ENCODE peak calls at places on chromosomes 4 and X, in five cellular contexts. K is GM23248, O is heart right ventricle, F is IMR-90, T is mammary epithelial cell. V is an unnamed sample.
A peak's percentile ranks its signal among the peaks of the same experiment; 100 is the strongest.

GRCh38 chrX:86946569-86946968 is 571.0 kb upstream of the KLHL4 start:
- DNase-seq in K (peak; percentile 17), O (no peak), F (peak; percentile 24), T (peak; percentile 13), V (peak; percentile 21)

GRCh38 chr4:38610844-38611550 is 53.0 kb upstream of the KLF3 start:
- DNase-seq in K (no peak), O (no peak), F (no peak), T (no peak), V (no peak)

GRCh38 chr4:10160280-10160856 is 43.8 kb upstream of the WDR1 start:
- DNase-seq in K (peak; percentile 41), O (no peak), F (peak; percentile 24), T (no peak), V (no peak)

GRCh38 chrX:7272301-7272700 is 124.3 kb upstream of the PUDP start:
- DNase-seq in K (no peak), O (no peak), F (no peak), T (no peak), V (no peak)

GRCh38 chrX:791479-792034 is 161.0 kb downstream of the SHOX start:
- DNase-seq in K (no peak), O (no peak), F (no peak), T (no peak), V (no peak)

GRCh38 chr4:26088433-26088928 is 174.5 kb downstream of the SMIM20 start:
- DNase-seq in K (peak; percentile 72), O (no peak), F (peak; percentile 78), T (peak; percentile 74), V (no peak)

GRCh38 chr4:16897991-16898827 is at the start of gene LDB2:
- DNase-seq in K (peak; percentile 83), O (peak; percentile 83), F (peak; percentile 88), T (no peak), V (no peak)

GRCh38 chr4:172369471-172369959 is 556.3 kb downstream of the GALNTL6 start:
- DNase-seq in K (no peak), O (no peak), F (no peak), T (no peak), V (no peak)

GRCh38 chrX:143635915-143636314 is at the start of gene SLITRK4:
- DNase-seq in K (no peak), O (no peak), F (no peak), T (no peak), V (no peak)

GRCh38 chrX:49106930-49107329 is 16.6 kb downstream of the GPKOW start:
- DNase-seq in K (peak; percentile 68), O (no peak), F (peak; percentile 52), T (no peak), V (no peak)

GRCh38 chr4:94559351-94559806 is 107.6 kb downstream of the PDLIM5 start:
- DNase-seq in K (peak; percentile 61), O (no peak), F (peak; percentile 39), T (peak; percentile 68), V (no peak)

GRCh38 chr4:794911-795725 is 30.8 kb downstream of the CPLX1 start:
- DNase-seq in K (peak; percentile 19), O (no peak), F (no peak), T (no peak), V (no peak)
- H3K4me1 ChIP-seq in K (no peaks in the 10 kb centered on the region), O (peaks cover 10% of the 10 kb centered on the region), F (no peaks in the 10 kb centered on the region), T (peaks cover 18% of the 10 kb centered on the region), V (peaks cover 46% of the 10 kb centered on the region)

GRCh38 chr4:7411491-7411890 is 23.2 kb downstream of the PSAPL1 start:
- DNase-seq in K (no peak), O (no peak), F (no peak), T (no peak), V (no peak)
- H3K4me1 ChIP-seq in K (no peaks in the 10 kb centered on the region), O (no peaks in the 10 kb centered on the region), F (no peaks in the 10 kb centered on the region), T (no peaks in the 10 kb centered on the region), V (no peaks in the 10 kb centered on the region)

DNA sequence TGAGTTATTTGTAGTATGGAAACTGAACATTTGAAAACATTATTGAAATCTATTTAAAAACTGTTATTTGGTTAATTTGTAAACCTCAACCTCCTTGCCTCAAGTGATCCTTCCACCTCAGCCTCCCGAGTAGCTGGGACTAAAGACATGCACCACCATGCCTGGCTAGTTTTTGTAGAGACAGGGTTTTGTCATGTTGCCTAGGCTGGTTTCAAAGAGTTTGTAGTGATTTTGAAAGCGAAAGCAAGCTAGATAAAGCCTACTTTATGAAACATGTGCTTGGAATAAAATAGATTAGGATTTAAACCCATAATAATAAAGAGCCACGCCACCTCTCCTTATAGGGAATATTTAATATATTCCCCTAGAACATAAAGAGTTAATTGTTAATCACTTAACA is 23.5 kb downstream of the ARSJ start:
- DNase-seq in K (no peak), O (no peak), F (no peak), T (no peak), V (peak; percentile 8)
- H3K4me1 ChIP-seq in K (peaks cover 52% of the 10 kb centered on the region), O (peaks cover 6% of the 10 kb centered on the region), F (peaks cover 10% of the 10 kb centered on the region), T (peaks cover 24% of the 10 kb centered on the region), V (no peaks in the 10 kb centered on the region)

DNA sequence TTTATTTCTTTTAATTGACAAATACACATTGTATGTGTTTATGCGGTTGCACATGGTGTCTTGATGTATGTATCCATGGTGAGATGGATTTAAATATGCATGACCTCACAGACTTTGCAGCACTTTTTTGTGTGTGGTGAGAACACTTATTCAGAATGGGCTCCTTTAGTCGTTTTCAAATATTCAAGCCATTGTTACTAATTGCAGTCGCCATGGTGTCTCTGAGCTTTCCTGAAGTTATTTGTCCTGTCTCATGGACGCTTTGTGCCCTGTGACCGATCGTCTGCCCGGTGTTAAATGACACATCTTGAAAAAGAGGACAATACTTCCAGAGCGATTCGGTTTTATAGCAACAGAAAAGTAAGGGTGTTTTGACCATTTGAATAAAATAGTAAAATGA is 14.4 kb downstream of the CD99 start:
- DNase-seq in K (peak; percentile 37), O (no peak), F (no peak), T (no peak), V (no peak)
- H3K4me1 ChIP-seq in K (peaks cover 62% of the 10 kb centered on the region), O (peaks cover 84% of the 10 kb centered on the region), F (peaks cover 23% of the 10 kb centered on the region), T (peaks cover 35% of the 10 kb centered on the region), V (peaks cover 76% of the 10 kb centered on the region)

DNA sequence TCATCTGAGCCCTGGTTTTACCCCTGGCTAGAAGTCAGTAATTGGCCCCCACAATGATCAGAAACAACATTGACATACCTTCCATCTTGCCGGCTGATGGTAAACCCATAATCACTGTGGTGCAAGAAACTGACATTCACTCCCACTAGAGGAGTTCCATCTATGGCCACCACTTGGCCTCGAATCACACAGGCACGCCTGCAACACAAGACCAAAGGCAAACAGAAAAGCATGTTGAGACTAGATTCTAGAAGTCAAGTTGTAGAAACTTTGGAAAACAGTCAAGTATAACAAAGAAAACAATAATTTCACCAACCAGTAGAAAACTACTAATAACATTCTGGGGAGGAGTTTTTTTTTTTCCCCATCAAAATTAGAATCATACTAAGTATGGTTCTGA is 183.4 kb downstream of the SH2D1A start:
- DNase-seq in K (no peak), O (no peak), F (no peak), T (peak; percentile 28), V (no peak)
- H3K4me1 ChIP-seq in K (no peaks in the 10 kb centered on the region), O (no peaks in the 10 kb centered on the region), F (no peaks in the 10 kb centered on the region), T (peaks cover 3% of the 10 kb centered on the region), V (no peaks in the 10 kb centered on the region)

GRCh38 chrX:40172980-40173661 is 75.4 kb upstream of the BCOR start:
- DNase-seq in K (no peak), O (no peak), F (no peak), T (no peak), V (peak; percentile 28)

GRCh38 chrX:40169193-40170086 is 71.7 kb upstream of the BCOR start:
- DNase-seq in K (no peak), O (no peak), F (peak; percentile 75), T (no peak), V (peak; percentile 90)

GRCh38 chrX:40172169-40172979 is 74.6 kb upstream of the BCOR start:
- DNase-seq in K (peak; percentile 77), O (peak; percentile 67), F (peak; percentile 44), T (peak; percentile 32), V (peak; percentile 58)

GRCh38 chrX:40170830-40171512 is 73.2 kb upstream of the BCOR start:
- DNase-seq in K (peak; percentile 29), O (no peak), F (no peak), T (no peak), V (peak; percentile 40)

DNA sequence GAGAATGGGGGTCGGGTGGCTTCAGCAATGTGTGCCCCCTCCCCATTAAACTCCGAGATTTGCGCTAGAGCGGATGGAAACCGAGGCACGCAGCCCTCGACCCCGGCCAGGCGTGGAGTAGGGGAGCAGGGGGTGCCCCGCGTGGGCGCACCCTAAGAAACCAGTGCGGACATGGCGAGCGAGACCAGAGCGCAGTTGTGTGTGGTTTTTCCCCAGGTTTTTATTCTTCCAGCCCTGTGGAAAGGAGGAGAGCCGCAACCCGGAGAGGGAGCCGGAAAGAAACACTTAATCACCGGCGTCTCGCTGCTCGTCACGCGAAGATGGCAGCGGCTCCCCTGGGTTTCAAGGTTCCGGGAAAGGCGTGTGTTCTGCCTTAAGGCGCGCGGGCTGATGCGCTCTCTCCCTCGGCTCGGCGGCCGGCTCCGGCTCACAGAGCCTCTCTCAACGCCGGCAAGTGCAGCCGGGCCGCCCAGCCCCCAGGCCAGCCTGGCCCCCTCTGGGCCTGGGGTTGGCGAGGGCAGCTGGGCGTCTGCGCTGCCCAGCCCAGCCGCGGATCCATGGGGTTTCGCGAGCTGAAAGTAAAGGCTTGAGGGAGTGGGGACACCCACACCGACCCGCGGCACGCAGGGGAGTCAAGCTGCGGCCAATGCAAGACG is 73.9 kb upstream of the BCOR start:
- DNase-seq in K (peak; percentile 78), O (no peak), F (no peak), T (no peak), V (no peak)
- H3K4me1 ChIP-seq in K (peaks cover 17% of the 10 kb centered on the region), O (peaks cover 10% of the 10 kb centered on the region), F (no peaks in the 10 kb centered on the region), T (peaks cover 15% of the 10 kb centered on the region), V (peaks cover 59% of the 10 kb centered on the region)

DNA sequence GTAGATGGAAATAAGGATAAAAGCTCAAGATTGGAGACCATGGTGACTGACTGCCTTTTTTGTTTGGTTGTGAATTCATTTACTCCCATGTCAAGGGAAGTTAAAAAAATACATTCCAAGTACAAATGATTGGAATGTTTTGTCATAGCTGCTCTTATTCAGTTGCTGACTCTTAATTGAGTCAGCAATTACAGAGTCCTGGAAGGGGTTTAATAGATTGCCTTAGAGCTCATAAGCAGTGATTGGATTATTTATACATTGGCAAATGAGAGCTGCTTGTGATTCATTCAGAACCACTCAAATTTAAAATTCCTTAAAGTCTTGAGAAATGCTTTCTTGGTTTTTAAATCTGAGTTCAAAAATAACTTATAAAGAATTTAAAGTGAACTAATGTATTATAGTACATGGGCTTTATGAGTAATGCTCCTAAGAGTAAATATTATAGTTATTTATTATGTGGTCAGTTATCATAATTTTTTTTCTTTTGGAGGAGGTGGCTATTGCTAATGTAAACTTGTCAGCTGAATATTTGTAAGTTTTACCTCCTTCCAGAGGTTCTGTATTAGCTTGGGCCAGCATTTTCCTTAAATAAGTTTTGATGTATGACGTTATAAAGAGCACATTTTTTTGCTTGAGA is 13.6 kb downstream of the JADE1 start:
- DNase-seq in K (peak; percentile 95), O (no peak), F (peak; percentile 98), T (peak; percentile 83), V (no peak)
- H3K4me1 ChIP-seq in K (peaks cover 64% of the 10 kb centered on the region), O (peaks cover 32% of the 10 kb centered on the region), F (peaks cover 24% of the 10 kb centered on the region), T (peaks cover 18% of the 10 kb centered on the region), V (peaks cover 28% of the 10 kb centered on the region)

GRCh38 chrX:134573683-134574035 is 84.6 kb downstream of the PLAC1 start:
- DNase-seq in K (no peak), O (no peak), F (no peak), T (no peak), V (no peak)
- H3K4me1 ChIP-seq in K (no peaks in the 10 kb centered on the region), O (peaks cover 3% of the 10 kb centered on the region), F (peaks cover 3% of the 10 kb centered on the region), T (peaks cover 15% of the 10 kb centered on the region), V (no peaks in the 10 kb centered on the region)